ENCODE peak calls at places on chromosomes 1 and 21, in nine cellular contexts. One of them, this sample, is unnamed.

GRCh38 chr21:41681939-41682718 is 84.7 kb downstream of the RIPK4 start:
- DNase-seq in fibroblast of mammary gland: no peak
- DNase-seq in PC-3: peak
- DNase-seq in HFFc6: no peak
- DNase-seq in cardiac muscle cell: no peak
- DNase-seq in type B pancreatic cell: no peak
- DNase-seq in HFF-Myc: no peak
- DNase-seq in mesothelial cell of epicardium: no peak
- DNase-seq in bronchial epithelial cell: peak
- DNase-seq in this sample: no peak

GRCh38 chr1:110087812-110088738 is 17.6 kb upstream of the ALX3 start:
- DNase-seq in fibroblast of mammary gland: peak
- DNase-seq in PC-3: peak
- DNase-seq in HFFc6: peak
- DNase-seq in cardiac muscle cell: peak
- DNase-seq in type B pancreatic cell: no peak
- DNase-seq in HFF-Myc: peak
- DNase-seq in mesothelial cell of epicardium: peak
- DNase-seq in bronchial epithelial cell: peak
- DNase-seq in this sample: peak

GRCh38 chr1:14567056-14567455 is 31.4 kb upstream of the KAZN start:
- DNase-seq in fibroblast of mammary gland: no peak
- DNase-seq in PC-3: peak
- DNase-seq in HFFc6: no peak
- DNase-seq in cardiac muscle cell: no peak
- DNase-seq in type B pancreatic cell: no peak
- DNase-seq in HFF-Myc: no peak
- DNase-seq in mesothelial cell of epicardium: no peak
- DNase-seq in bronchial epithelial cell: peak
- DNase-seq in this sample: peak

GRCh38 chr1:86965012-86965826 is 50.8 kb downstream of the HS2ST1 start:
- DNase-seq in fibroblast of mammary gland: peak
- DNase-seq in PC-3: peak
- DNase-seq in HFFc6: peak
- DNase-seq in cardiac muscle cell: peak
- DNase-seq in type B pancreatic cell: no peak
- DNase-seq in HFF-Myc: no peak
- DNase-seq in mesothelial cell of epicardium: no peak
- DNase-seq in bronchial epithelial cell: peak
- DNase-seq in this sample: peak

GRCh38 chr1:31605908-31606427 is 11.5 kb upstream of the HCRTR1 start:
- DNase-seq in fibroblast of mammary gland: peak
- DNase-seq in PC-3: no peak
- DNase-seq in HFFc6: peak
- DNase-seq in cardiac muscle cell: peak
- DNase-seq in type B pancreatic cell: no peak
- DNase-seq in HFF-Myc: no peak
- DNase-seq in mesothelial cell of epicardium: no peak
- DNase-seq in bronchial epithelial cell: peak
- DNase-seq in this sample: peak

GRCh38 chr1:181984006-181984405 is 77.5 kb downstream of the ZNF648 start:
- DNase-seq in fibroblast of mammary gland: no peak
- DNase-seq in PC-3: no peak
- DNase-seq in HFFc6: no peak
- DNase-seq in cardiac muscle cell: no peak
- DNase-seq in type B pancreatic cell: no peak
- DNase-seq in HFF-Myc: no peak
- DNase-seq in mesothelial cell of epicardium: no peak
- DNase-seq in bronchial epithelial cell: no peak
- DNase-seq in this sample: no peak

GRCh38 chr1:6505367-6506209 is 14.1 kb upstream of the PLEKHG5 start:
- DNase-seq in fibroblast of mammary gland: no peak
- DNase-seq in PC-3: no peak
- DNase-seq in HFFc6: no peak
- DNase-seq in cardiac muscle cell: no peak
- DNase-seq in type B pancreatic cell: no peak
- DNase-seq in HFF-Myc: no peak
- DNase-seq in mesothelial cell of epicardium: no peak
- DNase-seq in bronchial epithelial cell: no peak
- DNase-seq in this sample: no peak

GRCh38 chr1:223233019-223233409 is 90.0 kb upstream of the TLR5 start:
- DNase-seq in fibroblast of mammary gland: no peak
- DNase-seq in PC-3: no peak
- DNase-seq in HFFc6: no peak
- DNase-seq in cardiac muscle cell: no peak
- DNase-seq in type B pancreatic cell: no peak
- DNase-seq in HFF-Myc: no peak
- DNase-seq in mesothelial cell of epicardium: peak
- DNase-seq in bronchial epithelial cell: no peak
- DNase-seq in this sample: no peak

DNA sequence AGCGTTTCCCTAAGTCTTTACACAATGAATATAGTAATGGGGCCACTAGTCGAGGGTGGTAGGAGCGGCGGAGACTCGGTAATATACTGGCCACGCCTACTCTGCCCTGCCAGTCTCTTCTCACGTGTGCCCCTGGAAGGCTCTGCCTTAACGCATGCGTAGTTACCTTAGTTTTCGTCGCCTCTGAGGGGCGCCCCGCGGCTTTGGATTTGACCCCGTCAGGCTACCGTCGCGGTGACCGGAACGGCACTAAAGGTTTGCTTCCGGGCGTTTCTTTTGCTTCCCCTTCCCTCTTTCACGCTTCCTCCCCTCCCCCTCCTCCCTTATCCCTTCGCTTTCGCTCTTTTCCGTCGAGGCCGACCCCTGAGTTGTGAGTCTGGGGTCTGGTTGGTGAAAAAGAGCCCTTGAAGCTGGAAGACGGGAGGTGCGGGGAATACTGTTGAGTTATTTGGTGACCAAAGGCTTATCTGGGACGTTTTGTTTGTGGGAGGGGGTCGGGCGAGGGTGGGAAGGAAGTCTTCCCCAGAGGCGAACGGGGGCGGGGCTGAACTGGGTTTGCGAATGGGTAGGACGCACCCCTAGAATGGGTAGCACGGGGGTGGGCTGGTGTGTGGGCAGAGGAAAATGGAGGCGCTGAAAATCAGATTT is at the start of gene SETDB1:
- DNase-seq in fibroblast of mammary gland: peak
- DNase-seq in PC-3: peak
- DNase-seq in HFFc6: peak
- DNase-seq in cardiac muscle cell: peak
- DNase-seq in type B pancreatic cell: peak
- DNase-seq in HFF-Myc: peak
- DNase-seq in mesothelial cell of epicardium: peak
- DNase-seq in bronchial epithelial cell: peak
- DNase-seq in this sample: peak
- TF ChIP-seq CTCF in fibroblast of mammary gland: no peak
- TF ChIP-seq CTCF in PC-3: no peak
- TF ChIP-seq CTCF in HFFc6: peak
- TF ChIP-seq CTCF in cardiac muscle cell: no peak
- TF ChIP-seq CTCF in type B pancreatic cell: no peak
- TF ChIP-seq CTCF in HFF-Myc: no peak
- TF ChIP-seq CTCF in mesothelial cell of epicardium: no peak
- TF ChIP-seq CTCF in bronchial epithelial cell: peak
- TF ChIP-seq CTCF in this sample: no peak

GRCh38 chr1:205585169-205585834 is 46.5 kb downstream of the ELK4 start:
- DNase-seq in fibroblast of mammary gland: no peak
- DNase-seq in PC-3: no peak
- DNase-seq in HFFc6: no peak
- DNase-seq in cardiac muscle cell: no peak
- DNase-seq in type B pancreatic cell: no peak
- DNase-seq in HFF-Myc: no peak
- DNase-seq in mesothelial cell of epicardium: no peak
- DNase-seq in bronchial epithelial cell: no peak
- DNase-seq in this sample: no peak
- TF ChIP-seq CTCF in fibroblast of mammary gland: no peak
- TF ChIP-seq CTCF in PC-3: no peak
- TF ChIP-seq CTCF in HFFc6: no peak
- TF ChIP-seq CTCF in cardiac muscle cell: no peak
- TF ChIP-seq CTCF in type B pancreatic cell: peak
- TF ChIP-seq CTCF in HFF-Myc: no peak
- TF ChIP-seq CTCF in mesothelial cell of epicardium: no peak
- TF ChIP-seq CTCF in bronchial epithelial cell: no peak
- TF ChIP-seq CTCF in this sample: no peak

GRCh38 chr1:2229921-2230700 is 2.0 kb downstream of the SKI start:
- DNase-seq in fibroblast of mammary gland: peak
- DNase-seq in PC-3: peak
- DNase-seq in HFFc6: peak
- DNase-seq in cardiac muscle cell: peak
- DNase-seq in type B pancreatic cell: peak
- DNase-seq in HFF-Myc: no peak
- DNase-seq in mesothelial cell of epicardium: no peak
- DNase-seq in bronchial epithelial cell: no peak
- DNase-seq in this sample: peak

GRCh38 chr1:2228157-2228594 is at the start of gene SKI:
- DNase-seq in fibroblast of mammary gland: no peak
- DNase-seq in PC-3: no peak
- DNase-seq in HFFc6: no peak
- DNase-seq in cardiac muscle cell: no peak
- DNase-seq in type B pancreatic cell: no peak
- DNase-seq in HFF-Myc: no peak
- DNase-seq in mesothelial cell of epicardium: no peak
- DNase-seq in bronchial epithelial cell: no peak
- DNase-seq in this sample: no peak

GRCh38 chr1:2227341-2228156 is 570 bp upstream of the SKI start:
- DNase-seq in fibroblast of mammary gland: peak
- DNase-seq in PC-3: peak
- DNase-seq in HFFc6: peak
- DNase-seq in cardiac muscle cell: peak
- DNase-seq in type B pancreatic cell: peak
- DNase-seq in HFF-Myc: peak
- DNase-seq in mesothelial cell of epicardium: peak
- DNase-seq in bronchial epithelial cell: peak
- DNase-seq in this sample: peak

GRCh38 chr1:2228684-2229031 is 539 bp downstream of the SKI start:
- DNase-seq in fibroblast of mammary gland: no peak
- DNase-seq in PC-3: peak
- DNase-seq in HFFc6: no peak
- DNase-seq in cardiac muscle cell: peak
- DNase-seq in type B pancreatic cell: peak
- DNase-seq in HFF-Myc: no peak
- DNase-seq in mesothelial cell of epicardium: no peak
- DNase-seq in bronchial epithelial cell: no peak
- DNase-seq in this sample: no peak

DNA sequence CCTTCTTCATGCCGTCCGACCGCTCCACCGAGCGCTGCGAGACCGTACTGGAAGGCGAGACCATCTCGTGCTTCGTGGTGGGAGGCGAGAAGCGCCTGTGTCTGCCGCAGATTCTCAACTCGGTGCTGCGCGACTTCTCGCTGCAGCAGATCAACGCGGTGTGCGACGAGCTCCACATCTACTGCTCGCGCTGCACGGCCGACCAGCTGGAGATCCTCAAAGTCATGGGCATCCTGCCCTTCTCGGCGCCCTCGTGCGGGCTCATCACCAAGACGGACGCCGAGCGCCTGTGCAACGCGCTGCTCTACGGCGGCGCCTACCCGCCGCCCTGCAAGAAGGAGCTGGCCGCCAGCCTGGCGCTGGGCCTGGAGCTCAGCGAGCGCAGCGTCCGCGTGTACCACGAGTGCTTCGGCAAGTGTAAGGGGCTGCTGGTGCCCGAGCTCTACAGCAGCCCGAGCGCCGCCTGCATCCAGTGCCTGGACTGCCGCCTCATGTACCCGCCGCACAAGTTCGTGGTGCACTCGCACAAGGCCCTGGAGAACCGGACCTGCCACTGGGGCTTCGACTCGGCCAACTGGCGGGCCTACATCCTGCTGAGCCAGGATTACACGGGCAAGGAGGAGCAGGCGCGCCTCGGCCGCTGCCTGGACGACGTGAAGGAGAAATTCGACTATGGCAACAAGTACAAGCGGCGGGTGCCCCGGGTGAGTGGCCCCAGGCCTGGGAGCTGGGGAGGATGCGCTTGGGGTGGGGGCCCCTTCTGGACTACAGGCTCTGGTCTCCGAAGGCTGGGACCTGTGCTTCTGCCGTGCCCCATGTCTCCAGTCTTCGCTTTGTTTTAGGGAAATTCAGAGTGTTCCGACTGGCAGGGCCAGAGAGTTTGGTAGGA is 1.2 kb downstream of the SKI start:
- DNase-seq in fibroblast of mammary gland: peak
- DNase-seq in PC-3: peak
- DNase-seq in HFFc6: peak
- DNase-seq in cardiac muscle cell: peak
- DNase-seq in type B pancreatic cell: peak
- DNase-seq in HFF-Myc: no peak
- DNase-seq in mesothelial cell of epicardium: peak
- DNase-seq in bronchial epithelial cell: no peak
- DNase-seq in this sample: peak
- TF ChIP-seq CTCF in fibroblast of mammary gland: no peak
- TF ChIP-seq CTCF in PC-3: peak
- TF ChIP-seq CTCF in HFFc6: peak
- TF ChIP-seq CTCF in cardiac muscle cell: peak
- TF ChIP-seq CTCF in type B pancreatic cell: peak
- TF ChIP-seq CTCF in HFF-Myc: no peak
- TF ChIP-seq CTCF in mesothelial cell of epicardium: no peak
- TF ChIP-seq CTCF in bronchial epithelial cell: peak
- TF ChIP-seq CTCF in this sample: no peak

GRCh38 chr1:20276428-20276827 is 14.2 kb upstream of the VWA5B1 start:
- DNase-seq in fibroblast of mammary gland: no peak
- DNase-seq in PC-3: no peak
- DNase-seq in HFFc6: no peak
- DNase-seq in cardiac muscle cell: no peak
- DNase-seq in type B pancreatic cell: no peak
- DNase-seq in HFF-Myc: no peak
- DNase-seq in mesothelial cell of epicardium: no peak
- DNase-seq in bronchial epithelial cell: no peak
- DNase-seq in this sample: no peak

GRCh38 chr1:20266141-20266540 is 24.5 kb upstream of the VWA5B1 start:
- DNase-seq in fibroblast of mammary gland: peak
- DNase-seq in PC-3: peak
- DNase-seq in HFFc6: no peak
- DNase-seq in cardiac muscle cell: peak
- DNase-seq in type B pancreatic cell: no peak
- DNase-seq in HFF-Myc: no peak
- DNase-seq in mesothelial cell of epicardium: no peak
- DNase-seq in bronchial epithelial cell: no peak
- DNase-seq in this sample: no peak

GRCh38 chr1:20266642-20267041 is 24.0 kb upstream of the VWA5B1 start:
- DNase-seq in fibroblast of mammary gland: no peak
- DNase-seq in PC-3: peak
- DNase-seq in HFFc6: no peak
- DNase-seq in cardiac muscle cell: no peak
- DNase-seq in type B pancreatic cell: no peak
- DNase-seq in HFF-Myc: no peak
- DNase-seq in mesothelial cell of epicardium: no peak
- DNase-seq in bronchial epithelial cell: no peak
- DNase-seq in this sample: no peak

DNA sequence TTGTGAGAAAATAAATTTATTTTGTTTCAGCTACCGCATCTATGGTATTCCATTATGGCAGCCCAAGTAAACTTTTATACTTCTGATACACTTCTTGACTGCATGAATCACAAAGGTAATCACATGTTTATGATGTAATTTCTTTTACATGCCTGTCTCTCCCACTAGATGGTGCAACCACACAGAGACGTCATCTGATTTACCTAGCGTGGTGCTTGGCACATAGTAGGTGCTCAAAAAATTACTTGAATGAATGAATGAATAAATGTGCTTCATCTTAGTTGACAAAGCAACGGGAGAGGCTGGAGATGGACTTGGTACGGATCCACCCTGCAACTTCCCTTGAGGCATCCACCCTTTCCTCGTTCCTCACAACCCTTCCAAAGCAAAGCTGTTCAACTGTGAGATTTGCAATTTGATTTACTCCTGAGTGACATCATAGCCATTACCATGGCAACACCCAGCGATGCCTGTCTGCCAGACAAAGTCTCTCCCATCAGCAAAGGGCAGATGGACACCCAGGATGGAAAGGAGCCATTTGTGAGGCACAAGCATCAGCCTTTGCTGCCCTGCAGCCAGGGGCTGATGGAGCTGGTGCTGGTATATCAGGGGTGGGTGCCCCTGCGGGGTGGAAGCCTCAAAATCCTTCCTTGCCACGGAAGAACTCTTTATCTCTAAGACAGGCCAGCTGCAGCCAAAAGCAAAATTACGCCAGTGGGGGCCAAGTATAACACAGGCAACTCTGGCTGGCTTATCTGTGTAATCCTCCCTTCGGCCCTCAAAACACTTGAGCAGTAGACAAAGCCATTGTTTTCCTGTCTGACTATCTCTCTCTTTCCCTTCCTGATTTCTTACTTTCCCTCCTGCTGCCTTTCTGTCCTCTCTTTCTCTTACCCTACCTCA is 18.9 kb upstream of the VWA5B1 start:
- DNase-seq in fibroblast of mammary gland: peak
- DNase-seq in PC-3: peak
- DNase-seq in HFFc6: no peak
- DNase-seq in cardiac muscle cell: peak
- DNase-seq in type B pancreatic cell: no peak
- DNase-seq in HFF-Myc: no peak
- DNase-seq in mesothelial cell of epicardium: no peak
- DNase-seq in bronchial epithelial cell: peak
- DNase-seq in this sample: no peak
- TF ChIP-seq CTCF in fibroblast of mammary gland: no peak
- TF ChIP-seq CTCF in PC-3: peak
- TF ChIP-seq CTCF in HFFc6: peak
- TF ChIP-seq CTCF in cardiac muscle cell: peak
- TF ChIP-seq CTCF in type B pancreatic cell: peak
- TF ChIP-seq CTCF in HFF-Myc: no peak
- TF ChIP-seq CTCF in mesothelial cell of epicardium: no peak
- TF ChIP-seq CTCF in bronchial epithelial cell: no peak
- TF ChIP-seq CTCF in this sample: no peak

This sample was measured in MCF 10A.